ENCODE peak calls at places on chromosomes 5 and 9, in five cellular contexts. Q is AG04450, I is tibial nerve, E is stomach, R is heart right ventricle. K is an unnamed sample.

GRCh38 chr5:125005287-125005686 is 258.8 kb upstream of the ZNF608 start:
- DNase-seq in Q (no peak), I (no peak), E (no peak), R (no peak), K (no peak)

GRCh38 chr5:112885001-112885400 is 23.9 kb downstream of the SRP19 start:
- DNase-seq in Q (no peak), I (no peak), E (peak), R (peak), K (no peak)

GRCh38 chr9:94554439-94555331 is at the start of gene PCAT7:
- DNase-seq in Q (no peak), I (no peak), E (peak), R (peak), K (peak)

GRCh38 chr5:161047024-161047423 is 195.0 kb upstream of the ATP10B start:
- DNase-seq in Q (no peak), I (no peak), E (no peak), R (no peak), K (no peak)

GRCh38 chr5:107820339-107820880 is 149.7 kb upstream of the EFNA5 start:
- DNase-seq in Q (no peak), I (no peak), E (no peak), R (no peak), K (no peak)

GRCh38 chr5:148846930-148847329 is 20.5 kb downstream of the ADRB2 start:
- DNase-seq in Q (no peak), I (no peak), E (no peak), R (no peak), K (no peak)

GRCh38 chr9:105676351-105676923 is 14.2 kb downstream of the TAL2 start:
- DNase-seq in Q (no peak), I (no peak), E (no peak), R (no peak), K (no peak)

GRCh38 chr5:88934401-88934800 is 51.4 kb upstream of the MEF2C start:
- DNase-seq in Q (no peak), I (no peak), E (no peak), R (no peak), K (no peak)

GRCh38 chr9:19049872-19050636 is 827 bp downstream of the RRAGA start:
- DNase-seq in Q (no peak), I (no peak), E (no peak), R (no peak), K (no peak)

GRCh38 chr9:88532320-88532719 is 2.7 kb upstream of the NXNL2 start:
- DNase-seq in Q (no peak), I (no peak), E (no peak), R (peak), K (no peak)

GRCh38 chr5:10355071-10355889 is 1.8 kb downstream of the MARCHF6 start:
- DNase-seq in Q (no peak), I (no peak), E (no peak), R (no peak), K (no peak)

GRCh38 chr9:83466877-83467276 is 71.3 kb downstream of the FRMD3 start:
- DNase-seq in Q (no peak), I (no peak), E (no peak), R (no peak), K (no peak)

GRCh38 chr5:131164161-131164930 is 710 bp downstream of the HINT1 start:
- DNase-seq in Q (peak), I (peak), E (peak), R (peak), K (peak)

GRCh38 chr9:101387871-101388506 is 3.2 kb upstream of the BAAT start:
- DNase-seq in Q (no peak), I (no peak), E (no peak), R (no peak), K (no peak)

GRCh38 chr5:134101686-134102439 is 12.6 kb upstream of the TCF7 start:
- DNase-seq in Q (no peak), I (no peak), E (peak), R (peak), K (no peak)

GRCh38 chr5:100758780-100759179 is 144.3 kb downstream of the ST8SIA4 start:
- DNase-seq in Q (no peak), I (no peak), E (no peak), R (no peak), K (no peak)

GRCh38 chr9:123312306-123312877 is 43.6 kb upstream of the CRB2 start:
- DNase-seq in Q (no peak), I (no peak), E (no peak), R (no peak), K (no peak)

GRCh38 chr9:136521541-136521940 is 24.3 kb downstream of the NOTCH1 start:
- DNase-seq in Q (no peak), I (no peak), E (peak), R (no peak), K (no peak)

GRCh38 chr5:10201223-10201868 is 48.3 kb downstream of the ATPSCKMT start:
- DNase-seq in Q (no peak), I (no peak), E (no peak), R (no peak), K (no peak)

GRCh38 chr5:38680094-38680765 is 123.8 kb upstream of the LIFR start:
- DNase-seq in Q (no peak), I (no peak), E (no peak), R (no peak), K (no peak)

GRCh38 chr5:169443249-169443784 is 140.3 kb upstream of the SPDL1 start:
- DNase-seq in Q (no peak), I (no peak), E (no peak), R (no peak), K (no peak)

GRCh38 chr5:99590806-99591205 is 662.0 kb upstream of the CHD1 start:
- DNase-seq in Q (no peak), I (no peak), E (no peak), R (no peak), K (no peak)

GRCh38 chr9:128723352-128723865 is 518 bp downstream of the ZDHHC12 start:
- DNase-seq in Q (no peak), I (no peak), E (no peak), R (no peak), K (no peak)
- H3K27ac ChIP-seq in Q (no peak), I (peak), E (peak), R (peak), K (peak)

GRCh38 chr5:31783762-31784161 is 144.8 kb downstream of the PDZD2 start:
- DNase-seq in Q (no peak), I (no peak), E (no peak), R (no peak), K (no peak)

GRCh38 chr5:31781772-31782171 is 142.8 kb downstream of the PDZD2 start:
- DNase-seq in Q (no peak), I (no peak), E (no peak), R (no peak), K (peak)

GRCh38 chr5:31786001-31786757 is 147.2 kb downstream of the PDZD2 start:
- DNase-seq in Q (no peak), I (no peak), E (no peak), R (peak), K (no peak)

GRCh38 chr5:31783246-31783645 is 144.3 kb downstream of the PDZD2 start:
- DNase-seq in Q (no peak), I (no peak), E (no peak), R (no peak), K (peak)
- H3K27ac ChIP-seq in Q (no peak), I (no peak), E (no peak), R (peak), K (no peak)

GRCh38 chr9:70117835-70118319 is 74.2 kb downstream of the MAMDC2 start:
- DNase-seq in Q (no peak), I (no peak), E (no peak), R (no peak), K (no peak)
- H3K27ac ChIP-seq in Q (no peak), I (no peak), E (no peak), R (no peak), K (peak)

GRCh38 chr5:132831095-132831860 is 831 bp upstream of the SHROOM1 start:
- DNase-seq in Q (no peak), I (no peak), E (no peak), R (no peak), K (no peak)
- H3K27ac ChIP-seq in Q (no peak), I (peak), E (peak), R (peak), K (no peak)

DNA sequence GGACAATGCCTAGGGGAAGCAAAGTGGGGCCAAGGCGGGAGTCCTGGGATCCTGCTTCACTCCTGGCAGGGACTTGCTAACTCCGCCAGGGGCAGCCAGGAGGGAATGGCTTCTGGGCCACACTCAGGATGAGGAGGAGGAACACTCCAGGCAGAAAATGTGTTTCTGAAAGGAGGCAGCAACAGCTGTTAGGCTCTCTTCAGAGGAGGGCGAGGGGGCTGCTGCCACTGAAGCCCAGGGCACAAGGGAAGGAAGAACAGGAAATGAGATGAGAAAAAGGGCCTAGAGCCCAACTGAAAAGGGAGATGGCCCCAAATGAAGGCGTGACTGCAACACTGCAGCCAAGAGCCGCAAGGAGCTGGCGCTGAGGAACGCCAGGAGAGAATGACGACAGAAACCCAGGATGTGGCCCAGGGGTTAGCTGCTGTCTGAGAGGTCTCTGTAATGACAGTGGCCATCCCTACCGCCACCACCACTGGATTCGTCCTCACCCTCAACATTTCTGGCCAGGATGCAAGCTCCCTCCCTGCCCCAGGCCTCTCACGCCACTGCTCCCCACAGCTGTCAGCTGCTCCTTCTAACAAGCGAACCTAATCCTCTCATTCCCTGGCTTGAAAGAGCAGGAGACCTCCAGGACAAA is 15.8 kb downstream of the PSMB7 start:
- DNase-seq in Q (no peak), I (no peak), E (no peak), R (peak), K (no peak)
- H3K27ac ChIP-seq in Q (peak), I (peak), E (peak), R (peak), K (peak)

GRCh38 chr9:91037511-91038482 is 236.2 kb downstream of the SYK start:
- DNase-seq in Q (peak), I (no peak), E (peak), R (no peak), K (no peak)
- H3K27ac ChIP-seq in Q (peak), I (peak), E (peak), R (no peak), K (no peak)

GRCh38 chr9:115117999-115118470 is at the start of gene TNC:
- DNase-seq in Q (peak), I (peak), E (peak), R (peak), K (no peak)

GRCh38 chr9:115122937-115123336 is 5.0 kb upstream of the TNC start:
- DNase-seq in Q (no peak), I (no peak), E (no peak), R (no peak), K (no peak)

GRCh38 chr9:115118471-115119156 is 657 bp upstream of the TNC start:
- DNase-seq in Q (peak), I (peak), E (peak), R (peak), K (peak)

GRCh38 chr9:115116620-115117284 is 1.2 kb downstream of the TNC start:
- DNase-seq in Q (no peak), I (no peak), E (no peak), R (no peak), K (no peak)

GRCh38 chr9:115121140-115121710 is 3.3 kb upstream of the TNC start:
- DNase-seq in Q (no peak), I (no peak), E (no peak), R (no peak), K (peak)
- H3K27ac ChIP-seq in Q (no peak), I (no peak), E (no peak), R (peak), K (no peak)

GRCh38 chr5:14790220-14790619 is 81.4 kb downstream of the ANKH start:
- DNase-seq in Q (no peak), I (no peak), E (no peak), R (no peak), K (no peak)
- H3K27ac ChIP-seq in Q (no peak), I (peak), E (no peak), R (no peak), K (no peak)

DNA sequence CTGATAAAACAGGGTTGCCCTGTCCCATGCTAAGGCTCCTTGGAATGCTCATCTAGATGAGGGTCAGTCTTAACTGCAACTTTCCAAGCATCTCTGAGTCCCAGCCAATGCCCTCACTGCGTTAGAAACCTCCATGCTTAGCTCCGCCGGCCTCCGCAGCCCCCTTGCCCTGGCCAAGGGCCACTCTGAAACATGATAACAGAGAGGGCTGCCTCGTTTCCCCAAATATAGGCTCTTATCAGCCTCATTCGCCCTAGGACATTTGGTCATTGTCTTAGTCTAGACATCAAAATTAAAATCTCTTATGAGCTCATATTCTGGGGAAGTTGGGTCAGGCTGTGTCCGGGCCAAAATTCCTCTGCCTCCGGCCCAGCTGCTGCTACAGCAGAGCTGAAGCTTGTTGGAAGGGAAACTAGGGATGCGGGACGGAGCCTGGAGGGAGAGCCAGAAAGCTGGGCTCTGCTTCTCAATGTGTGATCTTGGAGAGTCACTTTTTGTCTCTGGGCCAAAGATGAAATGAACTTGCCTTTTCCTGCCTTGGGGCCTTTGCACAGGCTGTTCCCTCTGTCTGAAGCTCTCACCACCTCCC is 191.2 kb downstream of the RGS3 start:
- DNase-seq in Q (no peak), I (no peak), E (no peak), R (peak), K (no peak)
- H3K27ac ChIP-seq in Q (no peak), I (peak), E (peak), R (peak), K (no peak)

K was measured in epithelial cell of prostate.